ENCODE peak calls at places on chromosomes 2 and 18, in five cellular contexts. One of them, this sample, is unnamed.

GRCh38 chr2:69514406-69514805 is 77.2 kb upstream of the NFU1 start:
- ATAC-seq in HepG2: no peak
- ATAC-seq in K562: no peak
- ATAC-seq in GM12878: no peak
- ATAC-seq in upper lobe of left lung: no peak
- ATAC-seq in this sample: no peak

GRCh38 chr2:134198006-134198634 is 55.8 kb upstream of the MGAT5 start:
- ATAC-seq in HepG2: no peak
- ATAC-seq in K562: no peak
- ATAC-seq in GM12878: peak
- ATAC-seq in upper lobe of left lung: no peak
- ATAC-seq in this sample: no peak

GRCh38 chr2:9800975-9801723 is 42.1 kb upstream of the TAF1B start:
- ATAC-seq in HepG2: peak
- ATAC-seq in K562: peak
- ATAC-seq in GM12878: peak
- ATAC-seq in upper lobe of left lung: peak
- ATAC-seq in this sample: peak

GRCh38 chr2:187567126-187567525 is 12.9 kb upstream of the TFPI start:
- ATAC-seq in HepG2: peak
- ATAC-seq in K562: no peak
- ATAC-seq in GM12878: no peak
- ATAC-seq in upper lobe of left lung: no peak
- ATAC-seq in this sample: no peak

GRCh38 chr2:187098154-187098553 is 249.2 kb upstream of the ZSWIM2 start:
- ATAC-seq in HepG2: no peak
- ATAC-seq in K562: no peak
- ATAC-seq in GM12878: no peak
- ATAC-seq in upper lobe of left lung: no peak
- ATAC-seq in this sample: no peak

GRCh38 chr18:57737661-57738060 is 65.5 kb downstream of the ATP8B1 start:
- ATAC-seq in HepG2: peak
- ATAC-seq in K562: no peak
- ATAC-seq in GM12878: no peak
- ATAC-seq in upper lobe of left lung: peak
- ATAC-seq in this sample: peak

GRCh38 chr2:144215701-144216675 is 303.9 kb downstream of the ZEB2 start:
- ATAC-seq in HepG2: no peak
- ATAC-seq in K562: peak
- ATAC-seq in GM12878: peak
- ATAC-seq in upper lobe of left lung: no peak
- ATAC-seq in this sample: no peak

GRCh38 chr2:119178811-119179601 is 20.5 kb upstream of the C1QL2 start:
- ATAC-seq in HepG2: no peak
- ATAC-seq in K562: no peak
- ATAC-seq in GM12878: no peak
- ATAC-seq in upper lobe of left lung: no peak
- ATAC-seq in this sample: no peak

GRCh38 chr2:11581797-11582525 is 48.1 kb downstream of the GREB1 start:
- ATAC-seq in HepG2: peak
- ATAC-seq in K562: no peak
- ATAC-seq in GM12878: no peak
- ATAC-seq in upper lobe of left lung: no peak
- ATAC-seq in this sample: no peak

GRCh38 chr2:117936871-117937428 is 76.9 kb downstream of the CCDC93 start:
- ATAC-seq in HepG2: no peak
- ATAC-seq in K562: no peak
- ATAC-seq in GM12878: no peak
- ATAC-seq in upper lobe of left lung: no peak
- ATAC-seq in this sample: no peak

GRCh38 chr18:8610442-8610801 is 1.2 kb downstream of the RAB12 start:
- ATAC-seq in HepG2: peak
- ATAC-seq in K562: peak
- ATAC-seq in GM12878: peak
- ATAC-seq in upper lobe of left lung: no peak
- ATAC-seq in this sample: no peak

GRCh38 chr2:235063501-235063961 is 111.7 kb downstream of the SH3BP4 start:
- ATAC-seq in HepG2: peak
- ATAC-seq in K562: no peak
- ATAC-seq in GM12878: no peak
- ATAC-seq in upper lobe of left lung: no peak
- ATAC-seq in this sample: peak

GRCh38 chr2:182732736-182733135 is 16.7 kb downstream of the DNAJC10 start:
- ATAC-seq in HepG2: no peak
- ATAC-seq in K562: no peak
- ATAC-seq in GM12878: no peak
- ATAC-seq in upper lobe of left lung: no peak
- ATAC-seq in this sample: no peak

GRCh38 chr2:187497140-187497539 is 49.1 kb upstream of the CALCRL start:
- ATAC-seq in HepG2: no peak
- ATAC-seq in K562: no peak
- ATAC-seq in GM12878: no peak
- ATAC-seq in upper lobe of left lung: no peak
- ATAC-seq in this sample: no peak

GRCh38 chr18:50895350-50896045 is 16.6 kb downstream of the ME2 start:
- ATAC-seq in HepG2: no peak
- ATAC-seq in K562: no peak
- ATAC-seq in GM12878: no peak
- ATAC-seq in upper lobe of left lung: no peak
- ATAC-seq in this sample: no peak

DNA sequence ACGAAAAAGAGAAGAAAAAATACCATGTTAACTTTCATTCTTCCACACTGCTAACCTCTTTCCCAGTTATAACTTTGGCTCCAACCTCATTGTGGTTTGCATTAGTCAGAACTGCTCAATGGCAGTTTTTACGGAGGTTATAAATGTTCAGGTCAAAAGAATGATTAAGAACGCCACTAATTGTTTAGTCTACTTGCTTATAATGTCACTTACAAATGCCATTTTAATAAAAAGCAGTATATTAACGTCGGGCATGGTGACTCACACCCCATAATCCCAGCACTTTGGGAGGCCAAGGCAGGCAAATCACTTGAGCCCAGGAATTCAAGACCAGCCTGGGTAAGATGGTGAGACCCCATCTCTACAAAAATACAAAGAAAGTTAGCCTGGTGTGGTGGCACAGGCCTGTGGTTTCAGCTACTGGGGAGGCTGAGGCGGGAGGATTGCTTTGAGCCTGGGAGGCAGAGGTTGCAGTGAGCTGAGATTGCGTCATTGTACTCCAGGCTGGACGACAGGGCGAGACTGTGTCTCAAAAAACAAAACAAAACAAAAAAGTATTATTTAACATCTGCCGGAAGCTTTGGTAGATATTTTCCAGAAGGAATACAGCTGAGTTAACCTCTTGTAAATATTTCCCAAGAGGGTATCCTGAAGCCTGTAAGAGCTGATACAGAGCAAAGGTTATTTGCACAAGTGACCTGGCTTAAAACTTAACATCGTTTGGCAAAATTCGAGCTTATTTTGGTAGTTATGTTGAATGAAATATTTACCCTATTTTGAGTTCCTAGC is 5.1 kb downstream of the AGPS start:
- ATAC-seq in HepG2: peak
- ATAC-seq in K562: no peak
- ATAC-seq in GM12878: no peak
- ATAC-seq in upper lobe of left lung: peak
- ATAC-seq in this sample: peak
- TF ChIP-seq EP300 in HepG2: no peak
- TF ChIP-seq EP300 in K562: peak
- TF ChIP-seq EP300 in GM12878: no peak
- TF ChIP-seq EP300 in upper lobe of left lung: no peak
- TF ChIP-seq EP300 in this sample: no peak

GRCh38 chr2:64134813-64135212 is 9.4 kb downstream of the PELI1 start:
- ATAC-seq in HepG2: no peak
- ATAC-seq in K562: no peak
- ATAC-seq in GM12878: no peak
- ATAC-seq in upper lobe of left lung: no peak
- ATAC-seq in this sample: no peak

GRCh38 chr2:64135421-64135820 is 8.8 kb downstream of the PELI1 start:
- ATAC-seq in HepG2: no peak
- ATAC-seq in K562: no peak
- ATAC-seq in GM12878: peak
- ATAC-seq in upper lobe of left lung: no peak
- ATAC-seq in this sample: no peak

GRCh38 chr2:64140665-64141064 is 3.6 kb downstream of the PELI1 start:
- ATAC-seq in HepG2: no peak
- ATAC-seq in K562: no peak
- ATAC-seq in GM12878: no peak
- ATAC-seq in upper lobe of left lung: no peak
- ATAC-seq in this sample: no peak

GRCh38 chr2:64137567-64137966 is 6.7 kb downstream of the PELI1 start:
- ATAC-seq in HepG2: no peak
- ATAC-seq in K562: peak
- ATAC-seq in GM12878: no peak
- ATAC-seq in upper lobe of left lung: peak
- ATAC-seq in this sample: no peak

GRCh38 chr2:64137996-64138395 is 6.2 kb downstream of the PELI1 start:
- ATAC-seq in HepG2: no peak
- ATAC-seq in K562: peak
- ATAC-seq in GM12878: peak
- ATAC-seq in upper lobe of left lung: no peak
- ATAC-seq in this sample: no peak
- TF ChIP-seq POLR2AphosphoS5 in HepG2: no peak
- TF ChIP-seq POLR2AphosphoS5 in K562: no peak
- TF ChIP-seq POLR2AphosphoS5 in GM12878: no peak
- TF ChIP-seq POLR2AphosphoS5 in upper lobe of left lung: no peak
- TF ChIP-seq POLR2AphosphoS5 in this sample: no peak

GRCh38 chr2:28635251-28635650 is 116.4 kb upstream of the PPP1CB start:
- ATAC-seq in HepG2: no peak
- ATAC-seq in K562: no peak
- ATAC-seq in GM12878: no peak
- ATAC-seq in upper lobe of left lung: peak
- ATAC-seq in this sample: peak
- TF ChIP-seq EP300 in HepG2: no peak
- TF ChIP-seq EP300 in K562: no peak
- TF ChIP-seq EP300 in GM12878: no peak
- TF ChIP-seq EP300 in upper lobe of left lung: peak
- TF ChIP-seq EP300 in this sample: peak

DNA sequence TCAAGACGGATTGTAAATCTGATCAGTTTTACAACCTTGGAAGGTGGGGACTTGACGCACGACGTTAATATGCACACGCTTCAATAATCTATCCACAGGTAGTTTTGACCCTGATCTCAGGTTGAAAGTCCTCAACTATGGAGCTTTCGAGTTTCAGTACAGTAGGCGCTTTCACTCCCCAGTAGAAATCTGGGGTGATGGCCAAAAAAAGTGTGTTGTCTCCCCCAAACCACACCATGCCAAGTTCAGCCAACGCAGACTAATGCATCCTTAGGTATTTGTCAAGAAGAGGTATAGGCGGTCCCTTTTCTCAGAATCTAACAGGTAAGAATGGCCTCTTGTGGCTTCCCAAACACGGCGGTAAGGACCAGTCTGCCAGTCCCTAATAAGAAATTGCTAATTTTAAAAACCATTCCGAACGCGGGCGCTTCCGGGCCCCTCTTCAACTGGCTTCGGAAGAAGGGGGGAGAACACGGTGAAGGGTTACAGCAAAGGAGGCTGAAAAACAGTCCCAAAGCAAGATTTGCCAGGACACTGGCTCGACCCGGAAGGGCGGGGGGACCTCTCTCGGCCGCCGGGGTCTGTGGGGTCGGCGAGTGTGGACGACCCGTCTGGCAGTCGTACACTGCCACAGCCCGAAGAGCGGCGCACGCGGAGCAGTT is 661 bp downstream of the FAM210A start:
- ATAC-seq in HepG2: peak
- ATAC-seq in K562: no peak
- ATAC-seq in GM12878: no peak
- ATAC-seq in upper lobe of left lung: no peak
- ATAC-seq in this sample: no peak
- TF ChIP-seq POLR2AphosphoS5 in HepG2: no peak
- TF ChIP-seq POLR2AphosphoS5 in K562: no peak
- TF ChIP-seq POLR2AphosphoS5 in GM12878: no peak
- TF ChIP-seq POLR2AphosphoS5 in upper lobe of left lung: no peak
- TF ChIP-seq POLR2AphosphoS5 in this sample: no peak

GRCh38 chr2:98875746-98876145 is 60.3 kb downstream of the CRACDL start:
- ATAC-seq in HepG2: no peak
- ATAC-seq in K562: no peak
- ATAC-seq in GM12878: no peak
- ATAC-seq in upper lobe of left lung: no peak
- ATAC-seq in this sample: no peak

GRCh38 chr2:98872526-98872925 is 63.5 kb downstream of the CRACDL start:
- ATAC-seq in HepG2: no peak
- ATAC-seq in K562: no peak
- ATAC-seq in GM12878: no peak
- ATAC-seq in upper lobe of left lung: no peak
- ATAC-seq in this sample: no peak

GRCh38 chr2:98874186-98874689 is 61.8 kb downstream of the CRACDL start:
- ATAC-seq in HepG2: no peak
- ATAC-seq in K562: no peak
- ATAC-seq in GM12878: no peak
- ATAC-seq in upper lobe of left lung: no peak
- ATAC-seq in this sample: no peak

GRCh38 chr2:98876741-98877140 is 59.3 kb downstream of the CRACDL start:
- ATAC-seq in HepG2: no peak
- ATAC-seq in K562: no peak
- ATAC-seq in GM12878: peak
- ATAC-seq in upper lobe of left lung: no peak
- ATAC-seq in this sample: no peak

DNA sequence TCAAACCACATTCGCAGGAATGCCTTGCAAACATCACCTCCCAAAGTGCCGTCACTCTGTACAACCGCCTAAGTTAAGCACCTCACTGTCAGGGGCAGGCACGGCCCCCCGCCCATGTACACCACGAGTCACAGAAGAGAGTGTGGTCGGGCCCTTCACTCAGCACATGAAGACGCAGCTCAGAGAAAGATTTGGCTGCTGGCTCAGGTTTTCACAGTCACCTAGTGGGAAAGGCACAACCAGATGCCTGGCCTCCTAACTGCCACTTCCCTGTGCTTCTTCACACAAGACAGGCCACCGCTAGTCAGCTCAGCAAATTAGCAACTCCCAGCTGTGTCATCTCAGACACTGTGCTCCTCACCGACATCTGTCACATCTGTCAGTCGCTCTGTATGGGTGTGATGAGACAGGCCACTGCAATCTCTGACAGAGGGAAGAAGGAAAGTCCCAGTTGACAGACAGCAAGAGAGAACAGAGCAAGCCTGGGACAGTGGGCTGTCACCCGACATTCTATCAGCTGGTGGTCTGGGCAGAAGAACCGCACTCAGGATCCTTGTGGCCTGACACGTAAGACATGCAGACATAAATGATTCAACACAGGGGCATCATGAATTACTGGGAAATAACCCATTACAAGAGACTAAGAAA is 60.8 kb downstream of the CRACDL start:
- ATAC-seq in HepG2: no peak
- ATAC-seq in K562: no peak
- ATAC-seq in GM12878: peak
- ATAC-seq in upper lobe of left lung: no peak
- ATAC-seq in this sample: no peak
- TF ChIP-seq EP300 in HepG2: no peak
- TF ChIP-seq EP300 in K562: no peak
- TF ChIP-seq EP300 in GM12878: no peak
- TF ChIP-seq EP300 in upper lobe of left lung: no peak
- TF ChIP-seq EP300 in this sample: no peak

This sample was measured in gastroesophageal sphincter.